ENCODE peak calls at places on chromosomes 6 and 20, in nine cellular contexts. A is thoracic aorta, Y is MM.1S, F is ovary, U is WERI-Rb-1, L is lower lobe of right lung, M is dorsolateral prefrontal cortex, Q is adrenal gland, K is osteoblast. O is an unnamed sample.

GRCh38 chr6:168985705-168986104 is 267.9 kb downstream of the THBS2 start:
- DNase-seq in A (no peak), Y (no peak), F (no peak), U (no peak), L (no peak), M (no peak), Q (no peak), K (no peak), O (no peak)

GRCh38 chr6:119575721-119576120 is 226.2 kb upstream of the MAN1A1 start:
- DNase-seq in A (no peak), Y (peak; percentile 84), F (no peak), U (no peak), L (no peak), M (no peak), Q (no peak), K (peak; percentile 62), O (no peak)

GRCh38 chr6:47478233-47479155 is 905 bp downstream of the CD2AP start:
- DNase-seq in A (no peak), Y (peak; percentile 36), F (no peak), U (no peak), L (no peak), M (no peak), Q (no peak), K (peak; percentile 83), O (no peak)

GRCh38 chr20:49230575-49231211 is 11.5 kb downstream of the DDX27 start:
- DNase-seq in A (no peak), Y (no peak), F (no peak), U (peak; percentile 93), L (peak; percentile 66), M (no peak), Q (no peak), K (no peak), O (peak; percentile 70)

GRCh38 chr6:134061440-134061839 is 9.0 kb upstream of the SLC2A12 start:
- DNase-seq in A (no peak), Y (no peak), F (no peak), U (no peak), L (no peak), M (no peak), Q (no peak), K (no peak), O (no peak)

GRCh38 chr20:24662756-24663399 is 193.4 kb downstream of the SYNDIG1 start:
- DNase-seq in A (no peak), Y (no peak), F (no peak), U (no peak), L (no peak), M (no peak), Q (no peak), K (peak; percentile 62), O (no peak)

GRCh38 chr20:31608256-31608980 is 3.3 kb downstream of the ID1 start:
- DNase-seq in A (no peak), Y (no peak), F (peak; percentile 77), U (peak; percentile 87), L (peak; percentile 93), M (peak; percentile 51), Q (peak; percentile 64), K (peak; percentile 90), O (peak; percentile 96)

GRCh38 chr6:21214738-21215448 is 378.7 kb upstream of the SOX4 start:
- DNase-seq in A (no peak), Y (no peak), F (no peak), U (no peak), L (no peak), M (no peak), Q (no peak), K (no peak), O (no peak)

GRCh38 chr6:3484240-3484639 is 27.4 kb upstream of the SLC22A23 start:
- DNase-seq in A (no peak), Y (no peak), F (no peak), U (no peak), L (no peak), M (no peak), Q (no peak), K (no peak), O (no peak)

GRCh38 chr20:58331961-58332551 is 22.5 kb downstream of the RAB22A start:
- DNase-seq in A (no peak), Y (no peak), F (no peak), U (no peak), L (no peak), M (no peak), Q (no peak), K (no peak), O (no peak)

GRCh38 chr6:16217156-16217721 is 21.1 kb upstream of the GMPR start:
- DNase-seq in A (no peak), Y (no peak), F (no peak), U (no peak), L (no peak), M (no peak), Q (peak; percentile 19), K (no peak), O (no peak)

GRCh38 chr20:50746138-50746940 is 15.0 kb downstream of the PARD6B start:
- DNase-seq in A (no peak), Y (no peak), F (no peak), U (no peak), L (no peak), M (no peak), Q (no peak), K (no peak), O (no peak)

GRCh38 chr20:50747275-50747674 is 15.9 kb downstream of the PARD6B start:
- DNase-seq in A (no peak), Y (no peak), F (no peak), U (no peak), L (no peak), M (no peak), Q (no peak), K (no peak), O (no peak)

GRCh38 chr20:50743087-50743486 is 11.7 kb downstream of the PARD6B start:
- DNase-seq in A (no peak), Y (no peak), F (no peak), U (no peak), L (no peak), M (no peak), Q (no peak), K (peak; percentile 43), O (no peak)

GRCh38 chr20:50745634-50746137 is 14.3 kb downstream of the PARD6B start:
- DNase-seq in A (no peak), Y (no peak), F (no peak), U (no peak), L (no peak), M (no peak), Q (no peak), K (no peak), O (no peak)

GRCh38 chr20:50744143-50744792 is 12.9 kb downstream of the PARD6B start:
- DNase-seq in A (peak; percentile 27), Y (no peak), F (peak; percentile 69), U (peak; percentile 65), L (no peak), M (no peak), Q (peak; percentile 81), K (peak; percentile 93), O (no peak)
- TF ChIP-seq CTCF in A (peak; percentile 32), Y (no peak), F (peak; percentile 36), U (peak; percentile 19), L (peak; percentile 13), M (no peak), Q (no peak), K (peak; percentile 55), O (peak; percentile 7)

DNA sequence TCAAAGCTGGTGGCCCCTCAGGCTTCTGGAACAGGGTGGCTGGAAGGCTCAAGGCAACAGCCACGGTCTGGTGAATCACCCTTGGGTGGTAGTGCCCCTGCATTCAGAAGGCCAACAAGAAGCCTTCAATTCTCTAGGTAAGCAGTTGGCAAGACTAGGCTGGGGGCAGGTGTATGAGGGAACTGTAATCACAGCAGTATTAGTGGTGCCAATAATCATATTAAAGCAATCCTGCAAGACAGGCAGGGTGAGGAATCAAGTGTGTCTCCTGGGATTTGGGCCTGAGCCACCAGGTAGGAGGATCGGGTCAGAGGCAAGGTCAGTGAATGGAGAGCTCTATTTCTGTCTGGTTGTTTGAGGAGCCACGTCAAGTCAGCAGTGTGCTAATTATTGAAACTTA is 24.9 kb upstream of the SCUBE3 start:
- DNase-seq in A (no peak), Y (no peak), F (no peak), U (peak; percentile 44), L (no peak), M (no peak), Q (no peak), K (no peak), O (no peak)
- H3K27me3 ChIP-seq in A (no peaks in the 10 kb centered on the region), Y (no peaks in the 10 kb centered on the region), F (no peaks in the 10 kb centered on the region), U (no peaks in the 10 kb centered on the region), L (no peaks in the 10 kb centered on the region), M (no peaks in the 10 kb centered on the region), Q (no peaks in the 10 kb centered on the region), K (no peaks in the 10 kb centered on the region), O (no peaks in the 10 kb centered on the region)

GRCh38 chr6:170137176-170137891 is 153.5 kb downstream of the DLL1 start:
- DNase-seq in A (no peak), Y (no peak), F (no peak), U (no peak), L (peak; percentile 48), M (no peak), Q (peak; percentile 58), K (peak; percentile 72), O (peak; percentile 73)
- H3K4me3 ChIP-seq in A (no peak overlapping the region), Y (no peak overlapping the region), F (no peak overlapping the region), U (no peak overlapping the region), L (no peak overlapping the region), M (no peak overlapping the region), Q (no peak overlapping the region), K (no peak overlapping the region), O (peak overlapping the region; percentile 14)

GRCh38 chr6:29227235-29227634 is 56.5 kb downstream of the OR2J2 start:
- DNase-seq in A (no peak), Y (no peak), F (no peak), U (no peak), L (no peak), M (no peak), Q (no peak), K (no peak), O (no peak)
- TF ChIP-seq CTCF in A (no peak), Y (no peak), F (no peak), U (peak; percentile 20), L (no peak), M (no peak), Q (no peak), K (no peak), O (no peak)

GRCh38 chr20:56579261-56579660 is 46.2 kb downstream of the FAM209B start:
- DNase-seq in A (no peak), Y (peak; percentile 52), F (no peak), U (no peak), L (no peak), M (no peak), Q (no peak), K (no peak), O (no peak)

GRCh38 chr20:56581701-56582100 is 47.4 kb upstream of the TFAP2C start:
- DNase-seq in A (no peak), Y (no peak), F (no peak), U (no peak), L (no peak), M (no peak), Q (no peak), K (no peak), O (no peak)

GRCh38 chr20:56587307-56588108 is 41.6 kb upstream of the TFAP2C start:
- DNase-seq in A (no peak), Y (no peak), F (no peak), U (no peak), L (no peak), M (no peak), Q (no peak), K (no peak), O (no peak)

GRCh38 chr20:56580226-56580625 is 47.2 kb downstream of the FAM209B start:
- DNase-seq in A (no peak), Y (no peak), F (no peak), U (no peak), L (no peak), M (no peak), Q (no peak), K (no peak), O (no peak)

GRCh38 chr20:56582557-56582956 is 46.5 kb upstream of the TFAP2C start:
- DNase-seq in A (no peak), Y (no peak), F (no peak), U (no peak), L (no peak), M (no peak), Q (no peak), K (no peak), O (no peak)
- H3K27me3 ChIP-seq in A (no peaks in the 10 kb centered on the region), Y (no peaks in the 10 kb centered on the region), F (no peaks in the 10 kb centered on the region), U (peaks cover 20% of the 10 kb centered on the region), L (no peaks in the 10 kb centered on the region), M (no peaks in the 10 kb centered on the region), Q (peaks cover 4% of the 10 kb centered on the region), K (no peaks in the 10 kb centered on the region), O (no peaks in the 10 kb centered on the region)

O was measured in upper lobe of right lung.